ENCODE peak calls at places on chromosomes 6 and 20, in five cellular contexts. G, M, D, E and J are unnamed samples.

GRCh38 chr6:33248643-33248931 is 23.1 kb downstream of the VPS52 start:
- DNase-seq in G (no peak), M (no peak), D (no peak), E (no peak), J (peak; percentile 41)

GRCh38 chr6:81857812-81858211 is 105.3 kb upstream of the TENT5A start:
- DNase-seq in G (no peak), M (no peak), D (no peak), E (no peak), J (no peak)

GRCh38 chr6:147676468-147676867 is 168.0 kb downstream of the SAMD5 start:
- DNase-seq in G (no peak), M (no peak), D (peak; percentile 52), E (no peak), J (no peak)

GRCh38 chr6:27575594-27576361 is 102.9 kb upstream of the ZNF184 start:
- DNase-seq in G (no peak), M (no peak), D (no peak), E (no peak), J (no peak)

GRCh38 chr20:61271273-61272221 is 19.5 kb downstream of the CDH4 start:
- DNase-seq in G (no peak), M (no peak), D (no peak), E (no peak), J (no peak)

GRCh38 chr6:91029211-91029610 is 442.3 kb upstream of the MAP3K7 start:
- DNase-seq in G (no peak), M (peak; percentile 55), D (no peak), E (no peak), J (no peak)

GRCh38 chr6:129402244-129402643 is 307.7 kb downstream of the ARHGAP18 start:
- DNase-seq in G (no peak), M (no peak), D (peak; percentile 16), E (no peak), J (no peak)

GRCh38 chr6:168827484-168827883 is 386.5 kb downstream of the SMOC2 start:
- DNase-seq in G (no peak), M (no peak), D (no peak), E (no peak), J (no peak)

GRCh38 chr6:93940381-93940780 is 521.0 kb upstream of the EPHA7 start:
- DNase-seq in G (no peak), M (no peak), D (no peak), E (no peak), J (no peak)

GRCh38 chr6:26571592-26572296 is 25.0 kb upstream of the ABT1 start:
- DNase-seq in G (peak; percentile 80), M (peak; percentile 78), D (peak; percentile 90), E (peak; percentile 55), J (peak; percentile 58)

GRCh38 chr6:38346291-38347079 is 293.2 kb downstream of the BTBD9 start:
- DNase-seq in G (no peak), M (no peak), D (peak; percentile 90), E (no peak), J (no peak)

GRCh38 chr20:51631953-51632352 is 89.4 kb upstream of the NFATC2 start:
- DNase-seq in G (no peak), M (no peak), D (no peak), E (no peak), J (no peak)

GRCh38 chr6:71248306-71248705 is 40.3 kb upstream of the OGFRL1 start:
- DNase-seq in G (peak; percentile 42), M (no peak), D (peak; percentile 75), E (no peak), J (no peak)

GRCh38 chr6:95519228-95520037 is 57.9 kb upstream of the MANEA start:
- DNase-seq in G (no peak), M (no peak), D (no peak), E (no peak), J (no peak)

GRCh38 chr6:83065511-83066192 is at the start of gene UBE3D:
- DNase-seq in G (peak; percentile 90), M (peak; percentile 93), D (peak; percentile 75), E (peak; percentile 95), J (peak; percentile 95)

GRCh38 chr6:105900120-105900937 is 185.8 kb upstream of the PRDM1 start:
- DNase-seq in G (no peak), M (no peak), D (peak; percentile 91), E (no peak), J (no peak)

GRCh38 chr20:53070714-53071392 is 98.7 kb downstream of the TSHZ2 start:
- DNase-seq in G (no peak), M (no peak), D (no peak), E (no peak), J (no peak)

GRCh38 chr6:93177918-93178317 is 241.4 kb downstream of the EPHA7 start:
- DNase-seq in G (no peak), M (no peak), D (no peak), E (no peak), J (no peak)

GRCh38 chr6:35067234-35067633 is 73.9 kb downstream of the TCP11 start:
- DNase-seq in G (no peak), M (no peak), D (no peak), E (no peak), J (no peak)

GRCh38 chr6:96907498-96907897 is 9.8 kb upstream of the NDUFAF4 start:
- DNase-seq in G (no peak), M (no peak), D (peak; percentile 44), E (no peak), J (no peak)

GRCh38 chr20:2946988-2947961 is 74.0 kb downstream of the PTPRA start:
- DNase-seq in G (peak; percentile 42), M (no peak), D (peak; percentile 75), E (no peak), J (no peak)

GRCh38 chr6:30769088-30769852 is 24.9 kb upstream of the IER3 start:
- DNase-seq in G (peak; percentile 70), M (peak; percentile 88), D (peak; percentile 98), E (peak; percentile 60), J (peak; percentile 83)

GRCh38 chr20:45919536-45919933 is 7.6 kb upstream of the PLTP start:
- DNase-seq in G (peak; percentile 59), M (no peak), D (peak; percentile 94), E (no peak), J (no peak)

GRCh38 chr6:2109796-2110195 is 135.6 kb downstream of the GMDS start:
- DNase-seq in G (no peak), M (no peak), D (no peak), E (no peak), J (no peak)

GRCh38 chr20:13771853-13772453 is 12.8 kb downstream of the ESF1 start:
- DNase-seq in G (no peak), M (no peak), D (peak; percentile 27), E (no peak), J (no peak)

GRCh38 chr6:108074057-108074358 is 533 bp downstream of the OSTM1 start:
- DNase-seq in G (no peak), M (no peak), D (peak; percentile 31), E (no peak), J (no peak)

DNA sequence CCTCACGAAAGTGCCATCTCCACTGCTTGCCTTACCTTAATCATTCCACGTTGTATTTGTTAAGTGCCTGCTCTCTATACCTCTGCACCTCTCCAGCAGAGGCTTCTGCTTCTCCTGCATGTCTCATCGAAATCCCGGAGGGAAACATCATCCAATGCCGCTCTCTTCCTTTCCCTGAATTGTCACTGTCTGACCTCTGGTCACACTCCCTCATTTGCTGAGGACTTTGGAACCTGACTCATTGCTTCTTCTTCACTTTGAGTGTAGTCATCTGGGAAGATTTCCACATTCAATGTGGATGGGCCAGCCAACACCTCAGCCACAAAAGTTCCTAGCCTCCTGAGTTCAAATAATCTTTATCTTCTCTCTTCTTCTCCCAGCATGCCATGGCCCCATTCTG is 78.9 kb upstream of the BEND6 start:
- DNase-seq in G (no peak), M (no peak), D (peak; percentile 26), E (no peak), J (no peak)
- TF ChIP-seq POLR2A in G (no peak), M (no peak), D (no peak), E (no peak), J (no peak)

DNA sequence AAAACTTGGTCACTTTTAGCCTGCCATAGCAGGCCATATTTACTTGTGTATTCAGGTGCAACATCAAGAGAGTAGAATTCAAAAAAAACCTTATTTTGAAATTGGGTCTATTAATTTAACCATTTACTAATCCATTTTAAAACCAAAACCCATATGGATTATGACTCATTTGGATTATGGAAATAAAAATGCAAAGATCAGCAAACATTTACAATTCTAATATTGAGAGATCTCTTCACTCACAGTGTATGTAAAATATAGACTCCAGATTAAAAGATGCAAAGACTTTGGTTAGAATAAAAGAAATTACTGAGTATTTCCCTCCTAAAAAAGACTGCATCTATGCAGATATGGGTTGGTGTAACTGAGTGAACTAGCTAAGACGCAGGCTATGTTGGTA is 14.1 kb upstream of the COX7A2 start:
- DNase-seq in G (no peak), M (no peak), D (no peak), E (no peak), J (no peak)
- H3K27ac ChIP-seq in G (no peak overlapping the region), M (no peak overlapping the region), D (no peak overlapping the region), E (no peak overlapping the region), J (no peak overlapping the region)

DNA sequence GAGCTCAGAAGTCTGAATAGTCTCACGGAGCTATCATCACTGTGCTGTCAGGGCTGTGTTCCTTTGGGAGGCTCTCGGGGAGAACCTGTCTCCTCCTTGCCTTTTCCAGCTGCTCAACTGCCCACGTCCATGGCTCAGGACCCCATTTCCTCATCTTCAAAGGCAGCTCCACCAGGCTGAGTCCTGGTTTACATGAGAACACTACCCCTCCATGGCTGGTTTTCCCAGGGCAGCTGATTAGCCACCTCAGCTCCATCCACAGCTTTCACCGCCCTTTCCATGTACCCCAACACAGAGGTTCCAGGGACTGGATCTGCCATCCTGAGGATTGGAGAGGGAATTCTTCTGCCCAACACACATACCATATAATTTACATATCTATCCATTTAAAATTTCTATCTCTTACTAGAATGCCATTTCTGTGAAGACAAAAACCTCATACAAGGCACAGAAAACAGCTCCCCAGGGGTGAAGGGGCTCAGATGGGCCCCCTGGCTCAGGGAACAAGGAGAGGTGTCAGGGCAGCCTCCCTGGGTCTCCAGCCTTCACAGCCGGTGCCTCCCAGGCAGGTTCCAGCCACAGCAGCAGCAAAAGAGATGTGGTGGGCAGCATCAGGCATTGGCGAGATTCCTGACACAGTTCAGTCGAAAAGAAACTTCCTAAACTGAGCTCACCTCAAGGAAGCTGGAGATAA is 2.2 kb upstream of the RAET1E start:
- DNase-seq in G (no peak), M (no peak), D (no peak), E (no peak), J (no peak)
- TF ChIP-seq POLR2A in G (no peak), M (no peak), D (no peak), E (no peak), J (no peak)

DNA sequence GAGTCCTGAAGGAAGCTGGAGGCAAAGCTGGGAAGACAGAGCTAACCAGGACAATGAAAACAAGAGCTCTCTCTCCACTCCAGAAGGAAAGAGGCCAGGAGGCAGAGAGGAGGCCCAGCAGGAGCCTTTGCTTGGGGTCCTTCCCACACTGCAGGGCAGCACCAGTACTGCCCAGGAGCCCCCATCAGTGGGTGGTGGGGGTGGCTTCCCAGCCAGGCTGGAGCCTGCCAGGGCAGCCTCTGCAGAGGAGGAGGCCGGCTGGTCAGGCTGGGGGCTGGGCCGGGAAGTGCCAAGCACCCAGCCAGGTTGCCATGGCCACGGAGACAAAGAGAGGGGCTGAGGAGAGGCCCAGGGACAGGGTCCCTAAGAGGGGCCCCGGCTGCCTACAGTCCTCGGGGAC is 33.4 kb downstream of the PREX1 start:
- DNase-seq in G (no peak), M (no peak), D (no peak), E (peak; percentile 33), J (no peak)
- H3K27ac ChIP-seq in G (no peak overlapping the region), M (no peak overlapping the region), D (no peak overlapping the region), E (no peak overlapping the region), J (no peak overlapping the region)